ENCODE peak calls at places on chromosomes 2 and 18, in nine cellular contexts. W, C, P, Q, J, M, K, X and H are unnamed samples.

GRCh38 chr2:70143314-70144150 is 47.3 kb downstream of the C2orf42 start:
- DNase-seq in J (peak; percentile 61), M (peak; percentile 67), Q (no peak), P (no peak), C (peak; percentile 65), W (peak; percentile 47), K (no peak), X (peak; percentile 70), H (peak; percentile 71)

GRCh38 chr2:56806924-56807323 is 623.1 kb downstream of the CCDC85A start:
- DNase-seq in K (peak; percentile 8), C (no peak), Q (no peak), X (peak; percentile 59), P (no peak), J (no peak), M (no peak), W (no peak), H (no peak)

GRCh38 chr2:233210843-233211600 is 40.5 kb upstream of the ATG16L1 start:
- DNase-seq in W (no peak), X (peak; percentile 74), P (no peak), Q (no peak), K (peak; percentile 60), J (peak; percentile 95), C (no peak), M (peak; percentile 95), H (peak; percentile 87)

GRCh38 chr2:171592026-171592555 is 69.8 kb downstream of the CYBRD1 start:
- DNase-seq in W (no peak), M (peak; percentile 17), C (no peak), Q (no peak), J (peak; percentile 7), K (no peak), P (no peak), X (no peak), H (no peak)

GRCh38 chr2:186349508-186349907 is 136.6 kb upstream of the ZC3H15 start:
- DNase-seq in M (peak; percentile 85), K (peak; percentile 80), X (no peak), W (no peak), Q (no peak), P (no peak), J (peak; percentile 93), C (no peak), H (peak; percentile 79)

GRCh38 chr2:234363011-234363487 is 133.8 kb downstream of the ARL4C start:
- DNase-seq in Q (no peak), X (no peak), J (peak; percentile 6), W (no peak), P (no peak), M (no peak), K (no peak), C (no peak), H (no peak)

GRCh38 chr2:142875642-142876041 is 1.8 kb upstream of the KYNU start:
- DNase-seq in P (no peak), W (no peak), M (no peak), K (peak; percentile 36), Q (no peak), X (no peak), C (no peak), J (no peak), H (no peak)

GRCh38 chr2:189370719-189371118 is 70.6 kb upstream of the WDR75 start:
- DNase-seq in K (no peak), W (no peak), C (no peak), J (peak; percentile 82), Q (no peak), P (no peak), X (no peak), M (peak; percentile 73), H (peak; percentile 69)

GRCh38 chr2:141565597-141565996 is 565.2 kb downstream of the LRP1B start:
- DNase-seq in C (no peak), W (no peak), X (no peak), J (no peak), P (no peak), M (no peak), Q (no peak), K (no peak), H (no peak)

GRCh38 chr2:157032019-157032418 is 225.5 kb upstream of the GALNT5 start:
- DNase-seq in P (no peak), M (peak; percentile 89), Q (no peak), W (no peak), J (peak; percentile 97), X (no peak), C (no peak), K (peak; percentile 56), H (peak; percentile 90)

GRCh38 chr2:209661286-209661685 is 110.3 kb upstream of the UNC80 start:
- DNase-seq in Q (no peak), W (no peak), C (no peak), K (no peak), M (no peak), P (no peak), J (no peak), X (no peak), H (peak; percentile 26)

GRCh38 chr2:152222975-152223638 is 47.5 kb upstream of the STAM2 start:
- DNase-seq in W (no peak), C (no peak), J (peak; percentile 97), X (peak; percentile 55), P (no peak), M (peak; percentile 96), Q (no peak), K (peak; percentile 6), H (peak; percentile 84)

GRCh38 chr2:48754874-48755273 is 650 bp downstream of the LHCGR start:
- DNase-seq in J (no peak), K (no peak), P (no peak), X (no peak), M (no peak), Q (no peak), W (no peak), C (no peak), H (no peak)

GRCh38 chr18:12593861-12594260 is 64.0 kb downstream of the SPIRE1 start:
- DNase-seq in K (no peak), M (peak; percentile 49), Q (no peak), J (peak; percentile 32), P (no peak), C (no peak), W (no peak), X (no peak), H (no peak)

GRCh38 chr2:192123847-192124246 is 70.9 kb downstream of the TMEFF2 start:
- DNase-seq in P (no peak), Q (peak; percentile 2), K (no peak), M (peak; percentile 48), C (no peak), X (no peak), W (no peak), J (peak; percentile 30), H (no peak)

GRCh38 chr2:50863856-50864255 is 168.1 kb downstream of the NRXN1 start:
- DNase-seq in W (no peak), M (no peak), X (no peak), P (no peak), Q (no peak), C (no peak), K (no peak), J (no peak), H (no peak)

GRCh38 chr2:234588054-234588430 is 91.2 kb upstream of the ARL4C start:
- DNase-seq in C (no peak), W (no peak), J (no peak), X (no peak), Q (no peak), P (no peak), K (no peak), M (no peak), H (no peak)

GRCh38 chr2:178845565-178846457 is 38.6 kb upstream of the TTN start:
- DNase-seq in Q (no peak), X (no peak), K (no peak), P (no peak), C (no peak), J (peak; percentile 70), M (peak; percentile 80), W (no peak), H (no peak)

GRCh38 chr2:218886461-218886947 is 5.9 kb downstream of the WNT10A start:
- DNase-seq in M (no peak), Q (peak; percentile 77), C (no peak), P (no peak), K (no peak), X (no peak), W (no peak), J (no peak), H (no peak)

GRCh38 chr18:62715439-62715792 is at the start of gene PHLPP1:
- DNase-seq in M (no peak), W (no peak), C (no peak), X (no peak), K (no peak), P (no peak), Q (no peak), J (no peak), H (no peak)

GRCh38 chr2:188024811-188025210 is 266.9 kb upstream of the GULP1 start:
- DNase-seq in P (no peak), Q (no peak), X (no peak), C (no peak), W (no peak), J (peak; percentile 6), M (peak; percentile 7), K (no peak), H (no peak)